ENCODE peak calls at places on chromosomes 11 and 22, in eight cellular contexts. J, S, N, Y, D, P, C and E are unnamed samples.

GRCh38 chr11:123302751-123303195 is 107.7 kb upstream of the CLMP start:
- DNase-seq in D (peak), N (no peak), S (no peak), J (no peak), Y (peak), P (peak), C (no peak), E (no peak)

GRCh38 chr11:128868851-128869671 is 2.0 kb upstream of the KCNJ1 start:
- DNase-seq in S (no peak), N (no peak), C (no peak), J (no peak), P (no peak), D (no peak), Y (no peak), E (no peak)

GRCh38 chr11:20367313-20367948 is 3.9 kb downstream of the HTATIP2 start:
- DNase-seq in P (peak), D (peak), Y (peak), J (no peak), S (no peak), N (no peak), C (no peak), E (no peak)

GRCh38 chr11:125141686-125142535 is 22.6 kb upstream of the PKNOX2 start:
- DNase-seq in P (no peak), J (peak), S (peak), D (peak), C (peak), Y (peak), N (peak), E (peak)

GRCh38 chr22:46762238-46763050 is at the start of gene TBC1D22A:
- DNase-seq in N (peak), J (peak), C (peak), S (peak), Y (peak), D (peak), P (peak), E (peak)

GRCh38 chr11:201936-202335 is 5.3 kb downstream of the BET1L start:
- DNase-seq in D (no peak), S (no peak), J (no peak), P (no peak), Y (no peak), N (no peak), C (no peak), E (peak)

GRCh38 chr11:92667446-92668165 is 301.8 kb upstream of the MTNR1B start:
- DNase-seq in S (no peak), D (no peak), P (no peak), J (no peak), C (no peak), N (no peak), Y (no peak), E (no peak)

GRCh38 chr11:72471005-72471898 is 36.9 kb upstream of the CLPB start:
- DNase-seq in N (peak), J (peak), S (peak), P (peak), D (peak), Y (peak), C (peak), E (peak)

GRCh38 chr22:34588893-34589545 is 476.9 kb upstream of the ISX start:
- DNase-seq in D (no peak), C (no peak), P (no peak), J (no peak), S (no peak), N (no peak), Y (no peak), E (no peak)

GRCh38 chr22:40908895-40909294 is 42.3 kb upstream of the RBX1 start:
- DNase-seq in P (no peak), C (no peak), D (no peak), J (no peak), S (no peak), Y (no peak), N (no peak), E (no peak)

GRCh38 chr22:19046287-19046686 is 75.9 kb downstream of the DGCR2 start:
- DNase-seq in S (no peak), P (no peak), Y (no peak), D (no peak), J (no peak), C (no peak), N (no peak), E (no peak)

GRCh38 chr11:130633466-130633865 is 185.0 kb downstream of the ADAMTS15 start:
- DNase-seq in J (no peak), S (no peak), P (no peak), Y (no peak), N (no peak), D (peak), C (no peak), E (no peak)

GRCh38 chr11:44561275-44561781 is 4.1 kb upstream of the CD82 start:
- DNase-seq in J (no peak), N (no peak), Y (no peak), S (no peak), C (no peak), P (no peak), D (peak), E (no peak)

GRCh38 chr11:31131760-31132159 is 237.8 kb downstream of the DCDC1 start:
- DNase-seq in S (no peak), J (no peak), C (no peak), N (no peak), D (no peak), Y (no peak), P (no peak), E (no peak)

GRCh38 chr11:70472240-70472639 is 73.9 kb downstream of the CTTN start:
- DNase-seq in Y (no peak), S (no peak), P (no peak), N (no peak), J (no peak), D (no peak), C (no peak), E (no peak)

GRCh38 chr11:121800704-121801516 is 315.1 kb downstream of the BLID start:
- DNase-seq in C (no peak), J (no peak), S (no peak), D (no peak), N (no peak), Y (no peak), P (no peak), E (no peak)

GRCh38 chr11:28621648-28622215 is 513.5 kb downstream of the METTL15 start:
- DNase-seq in Y (no peak), D (peak), C (no peak), J (no peak), N (no peak), S (no peak), P (peak), E (no peak)

GRCh38 chr11:27444801-27445215 is 27.8 kb downstream of the LGR4 start:
- DNase-seq in J (no peak), P (no peak), S (no peak), C (no peak), Y (no peak), D (no peak), N (no peak), E (no peak)

GRCh38 chr11:79617561-79617960 is 176.7 kb upstream of the TENM4 start:
- DNase-seq in J (no peak), C (no peak), D (no peak), S (no peak), Y (no peak), N (no peak), P (no peak), E (no peak)

GRCh38 chr22:22721681-22722309 is 77.4 kb downstream of the GGTLC2 start:
- DNase-seq in S (no peak), D (peak), N (no peak), J (peak), P (peak), C (no peak), Y (peak), E (no peak)

GRCh38 chr11:3723014-3723708 is 52.0 kb upstream of the CHRNA10 start:
- DNase-seq in C (no peak), Y (no peak), S (no peak), N (no peak), D (peak), J (no peak), P (peak), E (peak)

GRCh38 chr11:125481531-125481930 is 14.5 kb downstream of the FEZ1 start:
- DNase-seq in C (no peak), J (no peak), Y (no peak), P (no peak), N (no peak), D (no peak), S (no peak), E (no peak)

GRCh38 chr11:79312591-79313267 is 128.1 kb downstream of the TENM4 start:
- DNase-seq in N (no peak), J (no peak), S (no peak), P (no peak), C (no peak), Y (no peak), D (peak), E (peak)

GRCh38 chr11:44324787-44325525 is 15.0 kb upstream of the ALX4 start:
- DNase-seq in N (no peak), D (no peak), S (no peak), P (no peak), J (no peak), C (no peak), Y (no peak), E (no peak)

GRCh38 chr11:46917109-46918086 is 952 bp downstream of the LRP4 start:
- DNase-seq in S (no peak), C (no peak), J (no peak), N (no peak), D (no peak), P (no peak), Y (no peak), E (no peak)

GRCh38 chr22:48449466-48450187 is 1378.0 kb downstream of the BRD1 start:
- DNase-seq in S (no peak), Y (peak), J (no peak), D (no peak), C (no peak), N (no peak), P (no peak), E (no peak)

GRCh38 chr11:67277231-67277961 is 11.1 kb downstream of the GRK2 start:
- DNase-seq in S (peak), N (peak), C (peak), Y (peak), J (peak), P (peak), D (peak), E (peak)

GRCh38 chr11:59901306-59901705 is 22.7 kb downstream of the OOSP3 start:
- DNase-seq in J (no peak), N (no peak), S (no peak), P (peak), C (no peak), D (peak), Y (no peak), E (no peak)

GRCh38 chr11:103202048-103202651 is 92.9 kb downstream of the DYNC2H1 start:
- DNase-seq in N (no peak), D (peak), P (peak), S (peak), J (no peak), C (no peak), Y (no peak), E (no peak)

GRCh38 chr11:16603890-16604783 is 134.3 kb upstream of the C11orf58 start:
- DNase-seq in D (no peak), C (no peak), P (no peak), J (no peak), N (no peak), S (no peak), Y (no peak), E (no peak)